ENCODE peak calls at places on chromosomes 1 and 21, in four cellular contexts. Z, H, X and G are unnamed samples.

GRCh38 chr1:215393476-215393875 is 173.6 kb upstream of the KCTD3 start:
- DNase-seq in Z (no peak), H (no peak), X (no peak), G (no peak)

GRCh38 chr1:6414881-6415280 is 4.8 kb downstream of the HES2 start:
- DNase-seq in Z (no peak), H (no peak), X (no peak), G (no peak)

GRCh38 chr1:99469641-99470040 is 176.3 kb upstream of the PALMD start:
- DNase-seq in Z (peak; percentile 15), H (no peak), X (no peak), G (no peak)

GRCh38 chr1:117128323-117129079 is 7.0 kb upstream of the TRIM45 start:
- DNase-seq in Z (peak; percentile 69), H (peak; percentile 48), X (peak; percentile 22), G (no peak)

GRCh38 chr1:43309626-43310025 is 8.8 kb downstream of the TIE1 start:
- DNase-seq in Z (peak; percentile 23), H (no peak), X (no peak), G (no peak)

GRCh38 chr1:29728703-29729102 is 492.4 kb downstream of the PTPRU start:
- DNase-seq in Z (no peak), H (no peak), X (no peak), G (no peak)

GRCh38 chr1:12123172-12123571 is 43.6 kb upstream of the TNFRSF1B start:
- DNase-seq in Z (no peak), H (no peak), X (no peak), G (no peak)

GRCh38 chr21:34537838-34538237 is 25.8 kb upstream of the KCNE1 start:
- DNase-seq in Z (peak; percentile 16), H (no peak), X (no peak), G (no peak)

GRCh38 chr1:158819461-158820443 is 11.4 kb upstream of the MNDA start:
- DNase-seq in Z (no peak), H (peak; percentile 75), X (no peak), G (peak; percentile 35)

GRCh38 chr1:186735463-186735862 is 55.2 kb upstream of the PTGS2 start:
- DNase-seq in Z (peak; percentile 19), H (no peak), X (no peak), G (no peak)

GRCh38 chr1:93734999-93735398 is 53.4 kb upstream of the BCAR3 start:
- DNase-seq in Z (no peak), H (peak; percentile 14), X (no peak), G (no peak)

GRCh38 chr1:107277022-107277421 is 136.2 kb downstream of the NTNG1 start:
- DNase-seq in Z (peak; percentile 36), H (no peak), X (no peak), G (no peak)

GRCh38 chr1:212587304-212588136 is 21.0 kb upstream of the ATF3 start:
- DNase-seq in Z (peak; percentile 95), H (no peak), X (no peak), G (no peak)

GRCh38 chr21:24856326-24856725 is 751.0 kb downstream of the MRPL39 start:
- DNase-seq in Z (no peak), H (no peak), X (no peak), G (no peak)

GRCh38 chr1:78229344-78229743 is 183.6 kb downstream of the GIPC2 start:
- DNase-seq in Z (peak; percentile 92), H (no peak), X (no peak), G (no peak)

GRCh38 chr1:38153426-38154088 is 107.0 kb upstream of the POU3F1 start:
- DNase-seq in Z (no peak), H (no peak), X (no peak), G (no peak)

GRCh38 chr1:11550664-11551283 is 71.8 kb downstream of the DISP3 start:
- DNase-seq in Z (peak; percentile 72), H (peak; percentile 87), X (peak; percentile 49), G (no peak)

GRCh38 chr21:16842716-16843115 is 670.1 kb upstream of the CXADR start:
- DNase-seq in Z (peak; percentile 4), H (no peak), X (no peak), G (no peak)

GRCh38 chr1:224203243-224204016 is 20.4 kb downstream of the DEGS1 start:
- DNase-seq in Z (peak; percentile 83), H (no peak), X (no peak), G (peak; percentile 70)

GRCh38 chr1:170730443-170730842 is 66.5 kb downstream of the PRRX1 start:
- DNase-seq in Z (peak; percentile 49), H (no peak), X (no peak), G (no peak)

GRCh38 chr1:210499956-210500355 is 171.3 kb downstream of the HHAT start:
- DNase-seq in Z (peak; percentile 11), H (no peak), X (no peak), G (no peak)

GRCh38 chr1:28027238-28027637 is 61.2 kb downstream of the EYA3 start:
- DNase-seq in Z (no peak), H (no peak), X (no peak), G (no peak)

GRCh38 chr1:180860535-180860934 is 52.2 kb upstream of the KIAA1614 start:
- DNase-seq in Z (no peak), H (no peak), X (no peak), G (no peak)

GRCh38 chr1:211588711-211589110 is 9.8 kb upstream of the SLC30A1 start:
- DNase-seq in Z (no peak), H (no peak), X (no peak), G (no peak)

GRCh38 chr1:117161887-117162286 is 40.3 kb upstream of the TRIM45 start:
- DNase-seq in Z (no peak), H (no peak), X (no peak), G (no peak)

GRCh38 chr1:42941640-42942330 is 16.9 kb downstream of the SLC2A1 start:
- DNase-seq in Z (peak; percentile 82), H (peak; percentile 82), X (no peak), G (no peak)

GRCh38 chr1:108719253-108719652 is 6.5 kb downstream of the FNDC7 start:
- DNase-seq in Z (peak; percentile 12), H (no peak), X (no peak), G (no peak)

GRCh38 chr1:81550753-81551152 is 250.0 kb upstream of the ADGRL2 start:
- DNase-seq in Z (no peak), H (no peak), X (no peak), G (no peak)

GRCh38 chr1:71014110-71014509 is 33.5 kb downstream of the PTGER3 start:
- DNase-seq in Z (no peak), H (no peak), X (no peak), G (no peak)

GRCh38 chr1:41539999-41540398 is 55.5 kb upstream of the EDN2 start:
- DNase-seq in Z (no peak), H (no peak), X (no peak), G (no peak)

GRCh38 chr1:20185834-20186782 is at the start of the genes PLA2G2C and UBXN10:
- DNase-seq in Z (no peak), H (peak; percentile 94), X (no peak), G (no peak)

GRCh38 chr1:98898901-98899300 is 105.8 kb downstream of the PLPPR5 start:
- DNase-seq in Z (no peak), H (no peak), X (no peak), G (no peak)

GRCh38 chr1:20083178-20083944 is 13.4 kb downstream of the PLA2G5 start:
- DNase-seq in Z (no peak), H (no peak), X (no peak), G (no peak)

GRCh38 chr1:230977781-230978490 is 725 bp downstream of the TTC13 start:
- DNase-seq in Z (peak; percentile 11), H (peak; percentile 40), X (peak; percentile 9), G (no peak)

GRCh38 chr1:84524590-84524989 is 18.2 kb upstream of the GNG5 start:
- DNase-seq in Z (no peak), H (no peak), X (no peak), G (no peak)

GRCh38 chr1:94090761-94091160 is 30.2 kb downstream of the ABCA4 start:
- DNase-seq in Z (no peak), H (no peak), X (no peak), G (no peak)

GRCh38 chr1:220808501-220809186 is 21.9 kb downstream of the MTARC1 start:
- DNase-seq in Z (no peak), H (no peak), X (no peak), G (no peak)

GRCh38 chr1:114024049-114024448 is 44.8 kb downstream of the OLFML3 start:
- DNase-seq in Z (no peak), H (no peak), X (no peak), G (no peak)

GRCh38 chr1:225700164-225700740 is 47.3 kb upstream of the ENAH start:
- DNase-seq in Z (peak; percentile 98), H (no peak), X (peak; percentile 89), G (no peak)

GRCh38 chr1:188137221-188137620 is 1308.5 kb downstream of the PLA2G4A start:
- DNase-seq in Z (no peak), H (no peak), X (no peak), G (no peak)

DNA sequence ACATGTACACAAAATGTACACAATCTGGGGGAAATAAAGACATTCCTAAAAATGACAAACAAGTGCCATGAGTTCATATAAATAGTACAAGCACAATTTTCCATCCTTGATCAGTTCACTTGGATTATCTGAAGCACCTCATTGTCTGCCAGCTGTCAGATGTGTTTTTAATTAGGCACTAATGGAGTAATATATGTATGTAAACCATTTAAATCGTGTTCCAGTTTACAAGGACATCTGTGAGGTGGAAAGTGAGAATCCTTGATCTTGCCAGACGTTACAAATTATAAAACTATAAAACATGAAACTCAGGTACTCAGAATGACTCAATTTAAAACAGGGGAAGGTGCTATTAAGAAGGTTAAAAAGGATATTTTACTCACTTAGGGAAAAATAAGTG is 1312.2 kb downstream of the PLA2G4A start:
- DNase-seq in Z (no peak), H (no peak), X (no peak), G (no peak)
- TF ChIP-seq ELK1 in Z (no peak), H (no peak), X (no peak), G (no peak)

GRCh38 chr1:163071381-163072255 is 2.5 kb downstream of the RGS4 start:
- DNase-seq in Z (peak; percentile 91), H (peak; percentile 58), X (peak; percentile 46), G (no peak)
- TF ChIP-seq SMC3 in Z (peak; percentile 95), H (peak; percentile 43), X (peak; percentile 70), G (peak; percentile 77)

GRCh38 chr1:172670791-172671190 is 11.9 kb downstream of the FASLG start:
- DNase-seq in Z (no peak), H (no peak), X (no peak), G (no peak)

GRCh38 chr1:172670316-172670715 is 11.4 kb downstream of the FASLG start:
- DNase-seq in Z (no peak), H (no peak), X (no peak), G (no peak)

GRCh38 chr1:172668097-172668496 is 9.2 kb downstream of the FASLG start:
- DNase-seq in Z (no peak), H (no peak), X (no peak), G (no peak)

GRCh38 chr1:172671591-172671990 is 12.7 kb downstream of the FASLG start:
- DNase-seq in Z (peak; percentile 55), H (no peak), X (no peak), G (no peak)

GRCh38 chr1:172669011-172669410 is 10.1 kb downstream of the FASLG start:
- DNase-seq in Z (no peak), H (no peak), X (no peak), G (no peak)
- TF ChIP-seq ELK1 in Z (no peak), H (no peak), X (no peak), G (no peak)

GRCh38 chr1:217133958-217134856 is 411.0 kb upstream of the ESRRG start:
- DNase-seq in Z (peak; percentile 21), H (no peak), X (no peak), G (no peak)
- TF ChIP-seq SMC3 in Z (no peak), H (no peak), X (no peak), G (no peak)